ENCODE peak calls at places on chromosomes 13 and 19, in four cellular contexts. One of them, this sample, is unnamed.
A peak's percentile ranks its signal among the peaks of the same experiment; 100 is the strongest.

GRCh38 chr13:113951246-113951999 is 22.5 kb downstream of the C13orf46 start:
- DNase-seq in suprapubic skin: peak; percentile 90
- DNase-seq in pancreas: peak; percentile 95
- DNase-seq in BE2C: peak; percentile 80
- DNase-seq in this sample: peak; percentile 92

GRCh38 chr13:45063261-45063870 is 56.9 kb upstream of the GTF2F2 start:
- DNase-seq in suprapubic skin: no peak
- DNase-seq in pancreas: no peak
- DNase-seq in BE2C: no peak
- DNase-seq in this sample: no peak

GRCh38 chr19:12834418-12834943 is at the start of gene RTBDN:
- DNase-seq in suprapubic skin: no peak
- DNase-seq in pancreas: no peak
- DNase-seq in BE2C: no peak
- DNase-seq in this sample: no peak

GRCh38 chr13:79398915-79399314 is 7.1 kb downstream of the RBM26 start:
- DNase-seq in suprapubic skin: no peak
- DNase-seq in pancreas: no peak
- DNase-seq in BE2C: no peak
- DNase-seq in this sample: no peak

GRCh38 chr13:76697277-76697676 is 188.9 kb downstream of the KCTD12 start:
- DNase-seq in suprapubic skin: no peak
- DNase-seq in pancreas: no peak
- DNase-seq in BE2C: no peak
- DNase-seq in this sample: no peak

GRCh38 chr13:30932481-30933333 is at the start of gene TEX26:
- DNase-seq in suprapubic skin: no peak
- DNase-seq in pancreas: no peak
- DNase-seq in BE2C: no peak
- DNase-seq in this sample: no peak

GRCh38 chr13:48429886-48430285 is 17.0 kb upstream of the LPAR6 start:
- DNase-seq in suprapubic skin: no peak
- DNase-seq in pancreas: no peak
- DNase-seq in BE2C: no peak
- DNase-seq in this sample: no peak

GRCh38 chr19:6219592-6220290 is 60.0 kb downstream of the MLLT1 start:
- DNase-seq in suprapubic skin: no peak
- DNase-seq in pancreas: peak; percentile 72
- DNase-seq in BE2C: peak; percentile 29
- DNase-seq in this sample: no peak

GRCh38 chr19:4581381-4582111 is 22.1 kb upstream of the SEMA6B start:
- DNase-seq in suprapubic skin: no peak
- DNase-seq in pancreas: no peak
- DNase-seq in BE2C: no peak
- DNase-seq in this sample: no peak

GRCh38 chr13:34611678-34612077 is 330.4 kb upstream of the NBEA start:
- DNase-seq in suprapubic skin: no peak
- DNase-seq in pancreas: no peak
- DNase-seq in BE2C: no peak
- DNase-seq in this sample: no peak

GRCh38 chr13:97366172-97366688 is 67.7 kb upstream of the RAP2A start:
- DNase-seq in suprapubic skin: no peak
- DNase-seq in pancreas: no peak
- DNase-seq in BE2C: no peak
- DNase-seq in this sample: no peak

GRCh38 chr19:15615526-15615925 is 508 bp downstream of the CYP4F8 start:
- DNase-seq in suprapubic skin: no peak
- DNase-seq in pancreas: no peak
- DNase-seq in BE2C: no peak
- DNase-seq in this sample: no peak

GRCh38 chr19:15616183-15616582 is 1.2 kb downstream of the CYP4F8 start:
- DNase-seq in suprapubic skin: no peak
- DNase-seq in pancreas: no peak
- DNase-seq in BE2C: no peak
- DNase-seq in this sample: no peak

GRCh38 chr19:15614507-15615379 is at the start of gene CYP4F8:
- DNase-seq in suprapubic skin: no peak
- DNase-seq in pancreas: no peak
- DNase-seq in BE2C: no peak
- DNase-seq in this sample: no peak

GRCh38 chr19:15612342-15612741 is 2.7 kb upstream of the CYP4F8 start:
- DNase-seq in suprapubic skin: no peak
- DNase-seq in pancreas: no peak
- DNase-seq in BE2C: no peak
- DNase-seq in this sample: no peak

GRCh38 chr19:15613338-15613737 is 1.7 kb upstream of the CYP4F8 start:
- DNase-seq in suprapubic skin: no peak
- DNase-seq in pancreas: no peak
- DNase-seq in BE2C: no peak
- DNase-seq in this sample: no peak
- H3K9me3 ChIP-seq in suprapubic skin: no peaks in the 10 kb centered on the region
- H3K9me3 ChIP-seq in pancreas: no peaks in the 10 kb centered on the region
- H3K9me3 ChIP-seq in BE2C: no peaks in the 10 kb centered on the region
- H3K9me3 ChIP-seq in this sample: no peaks in the 10 kb centered on the region

GRCh38 chr13:37139356-37139755 is 33.9 kb upstream of the CSNK1A1L start:
- DNase-seq in suprapubic skin: no peak
- DNase-seq in pancreas: no peak
- DNase-seq in BE2C: no peak
- DNase-seq in this sample: no peak

GRCh38 chr13:37138917-37139316 is 33.5 kb upstream of the CSNK1A1L start:
- DNase-seq in suprapubic skin: no peak
- DNase-seq in pancreas: no peak
- DNase-seq in BE2C: no peak
- DNase-seq in this sample: no peak

GRCh38 chr13:37136633-37137032 is 31.2 kb upstream of the CSNK1A1L start:
- DNase-seq in suprapubic skin: no peak
- DNase-seq in pancreas: no peak
- DNase-seq in BE2C: no peak
- DNase-seq in this sample: no peak

GRCh38 chr13:37136187-37136586 is 30.7 kb upstream of the CSNK1A1L start:
- DNase-seq in suprapubic skin: no peak
- DNase-seq in pancreas: no peak
- DNase-seq in BE2C: no peak
- DNase-seq in this sample: no peak

DNA sequence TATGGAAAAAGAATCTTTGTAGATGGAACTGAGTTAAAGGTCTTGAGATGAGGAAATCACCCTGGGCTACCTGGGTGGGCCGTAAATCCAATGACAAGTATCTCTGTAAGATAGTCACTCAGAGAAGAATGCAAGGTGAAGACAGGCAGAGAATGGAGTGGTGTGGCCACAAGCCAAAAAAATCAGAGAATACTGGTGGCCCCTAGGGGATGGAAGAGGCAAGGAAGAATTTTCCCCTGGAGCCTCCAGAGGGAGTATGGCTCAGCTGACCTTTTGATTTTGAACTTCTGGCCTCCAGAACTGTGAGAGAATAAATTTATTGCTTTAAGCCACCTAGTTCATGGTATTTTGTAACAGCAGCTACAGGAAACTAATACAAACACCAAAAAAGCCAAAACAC is 32.7 kb upstream of the CSNK1A1L start:
- DNase-seq in suprapubic skin: no peak
- DNase-seq in pancreas: no peak
- DNase-seq in BE2C: no peak
- DNase-seq in this sample: no peak
- TF ChIP-seq CTCF in suprapubic skin: no peak
- TF ChIP-seq CTCF in pancreas: no peak
- TF ChIP-seq CTCF in BE2C: peak; percentile 32
- TF ChIP-seq CTCF in this sample: no peak

GRCh38 chr19:2039082-2039958 is 11.7 kb downstream of the MKNK2 start:
- DNase-seq in suprapubic skin: no peak
- DNase-seq in pancreas: peak; percentile 80
- DNase-seq in BE2C: peak; percentile 14
- DNase-seq in this sample: no peak

GRCh38 chr19:2041436-2041685 is 9.7 kb downstream of the MKNK2 start:
- DNase-seq in suprapubic skin: peak; percentile 78
- DNase-seq in pancreas: no peak
- DNase-seq in BE2C: no peak
- DNase-seq in this sample: no peak

GRCh38 chr19:2041686-2042484 is 9.2 kb downstream of the MKNK2 start:
- DNase-seq in suprapubic skin: peak; percentile 98
- DNase-seq in pancreas: peak; percentile 100
- DNase-seq in BE2C: peak; percentile 100
- DNase-seq in this sample: peak; percentile 99

GRCh38 chr19:2039959-2040646 is 10.9 kb downstream of the MKNK2 start:
- DNase-seq in suprapubic skin: peak; percentile 71
- DNase-seq in pancreas: peak; percentile 83
- DNase-seq in BE2C: no peak
- DNase-seq in this sample: no peak

DNA sequence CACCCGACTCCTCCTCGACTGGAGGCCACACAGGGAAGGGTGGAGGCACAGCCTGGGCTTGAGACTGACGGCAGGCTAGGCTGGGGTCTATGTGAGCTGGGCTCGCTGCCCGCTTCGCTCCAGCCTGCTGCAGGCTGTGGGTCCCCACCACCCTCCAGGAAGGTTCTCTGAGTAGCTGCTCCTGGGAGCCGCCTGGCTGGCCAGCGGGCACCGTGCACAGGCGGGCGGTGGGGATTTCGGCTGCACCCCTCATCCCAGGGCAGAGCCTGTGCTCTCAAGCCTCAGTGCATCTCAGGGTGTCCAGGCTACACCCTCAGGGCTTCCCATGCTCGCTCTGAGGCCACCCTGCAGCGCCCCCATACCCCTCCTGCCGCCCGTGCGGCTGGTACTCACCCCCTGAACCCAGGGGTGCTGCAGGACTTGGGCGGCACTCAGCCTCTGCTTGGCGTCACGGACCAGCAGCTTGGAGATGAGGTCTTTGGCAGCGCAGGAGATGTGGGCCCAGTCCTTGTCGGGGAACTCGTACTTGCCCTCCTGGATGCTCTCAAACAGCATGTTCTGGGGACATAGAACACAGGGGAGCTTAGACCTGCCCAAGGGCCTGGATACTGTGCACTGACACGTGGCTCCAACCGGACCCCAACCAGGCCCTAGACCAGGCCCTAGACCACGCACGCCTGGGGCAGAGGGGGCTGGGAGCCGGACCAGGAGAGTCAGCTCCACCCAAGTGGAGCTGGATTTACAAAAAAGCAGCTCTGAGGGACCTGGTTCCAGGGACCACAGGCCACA is 10.2 kb downstream of the MKNK2 start:
- DNase-seq in suprapubic skin: no peak
- DNase-seq in pancreas: peak; percentile 79
- DNase-seq in BE2C: no peak
- DNase-seq in this sample: no peak
- H3K4me3 ChIP-seq in suprapubic skin: no peak overlapping the region
- H3K4me3 ChIP-seq in pancreas: no peak overlapping the region
- H3K4me3 ChIP-seq in BE2C: peak overlapping the region; percentile 56
- H3K4me3 ChIP-seq in this sample: peak overlapping the region; percentile 45

GRCh38 chr19:37114001-37114400 is 35.8 kb downstream of the ZNF420 start:
- DNase-seq in suprapubic skin: no peak
- DNase-seq in pancreas: no peak
- DNase-seq in BE2C: peak; percentile 13
- DNase-seq in this sample: no peak
- H3K9me3 ChIP-seq in suprapubic skin: peaks cover 56% of the 10 kb centered on the region
- H3K9me3 ChIP-seq in pancreas: peaks cover 13% of the 10 kb centered on the region
- H3K9me3 ChIP-seq in BE2C: peaks cover 9% of the 10 kb centered on the region
- H3K9me3 ChIP-seq in this sample: peaks cover 99% of the 10 kb centered on the region

GRCh38 chr13:52652980-52653303 is 306 bp downstream of the SUGT1 start:
- DNase-seq in suprapubic skin: no peak
- DNase-seq in pancreas: peak; percentile 53
- DNase-seq in BE2C: no peak
- DNase-seq in this sample: no peak
- TF ChIP-seq CTCF in suprapubic skin: no peak
- TF ChIP-seq CTCF in pancreas: no peak
- TF ChIP-seq CTCF in BE2C: no peak
- TF ChIP-seq CTCF in this sample: no peak

GRCh38 chr13:60392136-60392535 is 4.9 kb upstream of the TDRD3 start:
- DNase-seq in suprapubic skin: no peak
- DNase-seq in pancreas: no peak
- DNase-seq in BE2C: no peak
- DNase-seq in this sample: no peak
- H3K4me3 ChIP-seq in suprapubic skin: no peak overlapping the region
- H3K4me3 ChIP-seq in pancreas: no peak overlapping the region
- H3K4me3 ChIP-seq in BE2C: no peak overlapping the region
- H3K4me3 ChIP-seq in this sample: no peak overlapping the region

GRCh38 chr13:29160862-29161261 is 340.7 kb downstream of the MTUS2 start:
- DNase-seq in suprapubic skin: no peak
- DNase-seq in pancreas: no peak
- DNase-seq in BE2C: no peak
- DNase-seq in this sample: no peak
- H3K9me3 ChIP-seq in suprapubic skin: no peaks in the 10 kb centered on the region
- H3K9me3 ChIP-seq in pancreas: no peaks in the 10 kb centered on the region
- H3K9me3 ChIP-seq in BE2C: no peaks in the 10 kb centered on the region
- H3K9me3 ChIP-seq in this sample: no peaks in the 10 kb centered on the region